ENCODE peak calls at places on chromosome 22, in five cellular contexts. U is GM12878, D is SK-N-SH, B is HCT116, I is HepG2. K is an unnamed sample.
A peak's percentile ranks its signal among the peaks of the same experiment; 100 is the strongest.

GRCh38 chr22:17871726-17872458 is 97.6 kb upstream of the BID start:
- DNase-seq in D (no peak), I (no peak), U (no peak), B (no peak), K (no peak)

GRCh38 chr22:27842994-27843431 is 41.5 kb upstream of the MN1 start:
- DNase-seq in B (no peak), I (no peak), D (peak; percentile 46), U (no peak), K (no peak)

GRCh38 chr22:48889887-48890692 is 937.6 kb downstream of the BRD1 start:
- DNase-seq in B (no peak), D (no peak), I (no peak), U (no peak), K (no peak)

GRCh38 chr22:17436981-17437410 is 67.7 kb downstream of the CECR2 start:
- DNase-seq in B (no peak), U (no peak), D (no peak), I (no peak), K (no peak)

GRCh38 chr22:35546886-35547285 is 6.3 kb downstream of the RASD2 start:
- DNase-seq in B (no peak), D (no peak), U (no peak), I (no peak), K (no peak)

GRCh38 chr22:44729391-44730012 is 22.9 kb upstream of the ARHGAP8 start:
- DNase-seq in I (no peak), D (peak; percentile 95), U (no peak), B (no peak), K (no peak)

GRCh38 chr22:45268167-45268957 is 16.4 kb upstream of the UPK3A start:
- DNase-seq in U (no peak), I (no peak), B (no peak), D (peak; percentile 94), K (no peak)

GRCh38 chr22:49148895-49149418 is 678.7 kb downstream of the BRD1 start:
- DNase-seq in I (no peak), D (no peak), U (no peak), B (no peak), K (no peak)

GRCh38 chr22:48758905-48759875 is 1068.5 kb downstream of the BRD1 start:
- DNase-seq in I (no peak), B (no peak), D (no peak), U (no peak), K (no peak)

GRCh38 chr22:26585104-26585790 is 4.7 kb downstream of the TPST2 start:
- DNase-seq in I (no peak), U (no peak), B (no peak), D (peak; percentile 53), K (no peak)

GRCh38 chr22:45451988-45452387 is 38.5 kb downstream of the RIBC2 start:
- DNase-seq in B (no peak), I (no peak), D (no peak), U (no peak), K (no peak)

GRCh38 chr22:30324008-30324730 is 2.6 kb downstream of the TBC1D10A start:
- DNase-seq in D (no peak), U (no peak), B (no peak), I (no peak), K (no peak)

GRCh38 chr22:28949788-28950187 is 66.4 kb downstream of the ZNRF3 start:
- DNase-seq in B (no peak), D (no peak), U (no peak), I (no peak), K (no peak)

GRCh38 chr22:45458532-45458931 is 44.2 kb upstream of the FBLN1 start:
- DNase-seq in B (no peak), U (no peak), I (no peak), D (no peak), K (no peak)

GRCh38 chr22:48098243-48098935 is 1335.9 kb downstream of the TBC1D22A start:
- DNase-seq in U (peak; percentile 93), D (no peak), B (no peak), I (no peak), K (no peak)

GRCh38 chr22:44955102-44955501 is 54.7 kb downstream of the PHF21B start:
- DNase-seq in U (peak; percentile 51), I (no peak), D (no peak), B (no peak), K (no peak)

GRCh38 chr22:45329536-45329936 is 19.8 kb downstream of the FAM118A start:
- DNase-seq in D (peak; percentile 94), I (no peak), U (no peak), B (no peak), K (no peak)

GRCh38 chr22:49600452-49600847 is 227.2 kb downstream of the BRD1 start:
- DNase-seq in D (no peak), I (no peak), U (no peak), B (no peak), K (no peak)

GRCh38 chr22:50704510-50705218 is 32.0 kb downstream of the SHANK3 start:
- DNase-seq in I (no peak), D (no peak), B (no peak), U (no peak), K (peak; percentile 24)

GRCh38 chr22:38230108-38230825 is 28.5 kb downstream of the MAFF start:
- DNase-seq in I (peak; percentile 20), U (no peak), D (no peak), B (no peak), K (peak; percentile 22)

GRCh38 chr22:38232196-38232595 is 30.4 kb downstream of the MAFF start:
- DNase-seq in U (no peak), I (no peak), D (no peak), B (no peak), K (no peak)

GRCh38 chr22:38235240-38235850 is 33.6 kb downstream of the MAFF start:
- DNase-seq in B (no peak), U (no peak), D (no peak), I (no peak), K (no peak)

GRCh38 chr22:38230916-38231315 is 29.1 kb downstream of the MAFF start:
- DNase-seq in D (no peak), B (no peak), I (no peak), U (no peak), K (no peak)

GRCh38 chr22:38233427-38233826 is 31.6 kb downstream of the MAFF start:
- DNase-seq in I (no peak), D (no peak), U (no peak), B (no peak), K (no peak)
- TF ChIP-seq SIN3A in I (no peak), D (no peak), U (no peak), B (no peak), K (no peak)

DNA sequence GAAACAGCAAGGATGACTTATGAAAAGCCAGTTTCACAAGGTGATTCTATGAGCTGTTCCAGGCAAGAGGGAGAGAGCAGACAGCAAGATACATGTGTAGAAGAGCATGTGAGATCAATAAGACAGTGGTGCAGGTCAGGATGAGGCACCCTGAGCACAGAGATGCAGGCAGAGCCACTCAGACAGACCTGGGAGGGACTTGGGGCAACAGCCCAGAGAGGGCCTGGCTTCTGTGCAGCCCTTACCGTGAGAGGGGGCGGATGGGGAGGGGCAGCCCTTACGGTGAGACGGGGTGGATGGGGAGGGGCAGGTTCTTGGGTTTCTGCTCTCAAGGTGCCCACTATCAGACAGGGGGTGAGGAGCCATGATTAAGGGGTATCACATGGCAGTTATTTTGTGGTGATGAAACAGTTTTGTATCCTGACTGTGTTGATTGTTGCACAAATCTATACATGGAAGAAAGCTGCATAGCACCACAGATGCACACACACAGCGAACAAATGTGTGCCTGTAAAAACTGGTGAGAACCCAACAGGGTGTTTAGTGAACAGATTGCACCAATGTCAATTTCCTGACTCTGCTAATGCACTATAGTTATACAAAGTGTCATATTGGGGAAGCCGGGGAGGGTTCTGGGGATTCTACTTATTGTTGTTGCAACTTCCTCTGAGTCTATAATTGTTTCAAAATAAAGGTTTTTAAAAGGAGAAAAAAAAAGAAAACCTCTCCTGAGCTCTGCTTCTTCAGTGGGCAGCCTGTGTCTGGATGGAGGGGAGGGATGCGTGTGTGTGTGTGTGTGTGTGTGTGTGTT is 5.2 kb upstream of the C22orf42 start:
- DNase-seq in U (no peak), I (no peak), B (no peak), D (no peak), K (no peak)
- TF ChIP-seq SIN3A in U (no peak), I (no peak), B (no peak), D (no peak), K (no peak)

DNA sequence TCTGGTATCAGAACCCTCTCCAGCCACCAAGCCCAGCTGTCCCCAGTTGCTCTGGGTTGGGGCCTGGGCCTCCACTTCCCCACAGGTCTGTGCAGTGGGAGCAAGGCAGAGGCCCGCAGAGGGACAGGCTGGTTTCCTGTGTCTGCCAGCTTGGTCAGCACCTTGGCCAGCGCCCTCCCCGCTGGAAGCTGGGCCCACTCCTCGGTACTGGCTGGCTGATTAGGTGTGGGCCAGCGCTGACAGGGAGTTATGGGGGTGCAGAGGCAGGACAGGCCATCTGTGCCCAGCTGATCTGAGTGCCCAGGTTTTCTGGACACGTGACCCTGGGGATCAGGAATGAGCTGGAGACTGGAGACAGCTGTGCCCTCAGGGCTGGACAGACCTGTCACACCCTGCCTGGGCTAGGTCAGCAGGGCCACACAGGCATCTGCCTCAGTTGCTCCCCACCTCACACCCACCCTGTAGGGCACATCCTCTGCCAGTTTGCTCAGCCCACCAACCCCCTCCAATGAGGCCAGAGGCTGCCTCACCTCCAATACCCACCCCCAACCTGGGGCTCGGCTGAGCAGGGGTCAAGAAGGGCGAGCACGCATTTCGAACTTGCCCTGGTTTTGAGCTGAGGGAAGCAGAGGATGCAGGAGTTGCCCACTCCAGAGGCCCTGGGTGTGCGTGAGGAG is 175.3 kb downstream of the IGLL1 start:
- DNase-seq in D (no peak), B (no peak), U (no peak), I (peak; percentile 35), K (no peak)
- TF ChIP-seq SIN3A in D (no peak), B (no peak), U (no peak), I (no peak), K (no peak)

GRCh38 chr22:46678785-46679700 is 58.9 kb downstream of the GRAMD4 start:
- DNase-seq in D (no peak), I (no peak), U (no peak), B (no peak), K (no peak)

GRCh38 chr22:46679711-46680269 is 58.3 kb downstream of the CERK start:
- DNase-seq in B (no peak), D (no peak), I (no peak), U (no peak), K (no peak)

GRCh38 chr22:46682011-46682731 is 55.9 kb downstream of the CERK start:
- DNase-seq in I (no peak), U (no peak), B (no peak), D (no peak), K (no peak)

GRCh38 chr22:46678003-46678657 is 57.9 kb downstream of the GRAMD4 start:
- DNase-seq in I (no peak), B (no peak), D (no peak), U (no peak), K (no peak)

DNA sequence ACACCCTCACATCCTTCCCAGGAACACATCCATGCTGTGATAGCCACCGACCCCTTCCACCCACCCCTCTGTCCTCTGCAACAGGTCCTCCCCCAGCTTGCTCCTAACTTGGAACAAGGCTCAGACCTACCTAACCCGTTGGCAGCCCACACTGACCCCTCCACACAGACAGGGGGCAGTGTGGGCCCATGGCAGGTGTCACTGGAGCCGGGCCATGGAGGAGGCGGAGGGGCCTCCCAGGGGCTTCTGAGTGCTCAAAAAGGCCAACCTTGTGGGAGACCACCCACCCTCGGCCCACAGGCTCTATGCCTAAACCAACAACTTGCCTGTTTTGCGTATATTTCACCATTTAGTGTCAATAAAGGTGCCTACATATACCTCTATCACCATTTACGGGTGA is 57.0 kb downstream of the CERK start:
- DNase-seq in I (peak; percentile 18), U (no peak), D (peak; percentile 78), B (no peak), K (peak; percentile 49)
- TF ChIP-seq SIN3A in I (no peak), U (no peak), D (no peak), B (no peak), K (no peak)